ENCODE peak calls at places on chromosomes 3 and 15, in six cellular contexts. One of them, this sample, is unnamed.

GRCh38 chr15:93265046-93265658 is 176.1 kb upstream of the RGMA start:
- DNase-seq in activated gamma-delta T cell: no peak
- DNase-seq in caudate nucleus: no peak
- DNase-seq in AG09319: no peak
- DNase-seq in naive B cell: no peak
- DNase-seq in lower lobe of right lung: no peak
- DNase-seq in this sample: no peak

GRCh38 chr3:187944391-187945179 is 199.3 kb upstream of the BCL6 start:
- DNase-seq in caudate nucleus: no peak
- DNase-seq in naive B cell: peak; percentile 43
- DNase-seq in AG09319: no peak
- DNase-seq in lower lobe of right lung: no peak
- DNase-seq in activated gamma-delta T cell: no peak
- DNase-seq in this sample: no peak

GRCh38 chr15:98597666-98598065 is 50.7 kb upstream of the IGF1R start:
- DNase-seq in lower lobe of right lung: no peak
- DNase-seq in activated gamma-delta T cell: no peak
- DNase-seq in naive B cell: no peak
- DNase-seq in caudate nucleus: no peak
- DNase-seq in AG09319: no peak
- DNase-seq in this sample: no peak

GRCh38 chr15:35206060-35206675 is 121.1 kb upstream of the NANOGP8 start:
- DNase-seq in AG09319: no peak
- DNase-seq in activated gamma-delta T cell: no peak
- DNase-seq in naive B cell: no peak
- DNase-seq in lower lobe of right lung: no peak
- DNase-seq in caudate nucleus: no peak
- DNase-seq in this sample: no peak

GRCh38 chr15:80709542-80709941 is 14.4 kb downstream of the ABHD17C start:
- DNase-seq in caudate nucleus: no peak
- DNase-seq in AG09319: no peak
- DNase-seq in naive B cell: no peak
- DNase-seq in lower lobe of right lung: peak; percentile 81
- DNase-seq in activated gamma-delta T cell: no peak
- DNase-seq in this sample: peak; percentile 45

GRCh38 chr15:81492303-81492702 is 118.3 kb upstream of the TMC3 start:
- DNase-seq in caudate nucleus: no peak
- DNase-seq in AG09319: no peak
- DNase-seq in lower lobe of right lung: no peak
- DNase-seq in naive B cell: no peak
- DNase-seq in activated gamma-delta T cell: no peak
- DNase-seq in this sample: no peak

GRCh38 chr3:132231633-132232032 is 85.6 kb upstream of the ACP3 start:
- DNase-seq in AG09319: no peak
- DNase-seq in caudate nucleus: no peak
- DNase-seq in naive B cell: no peak
- DNase-seq in lower lobe of right lung: no peak
- DNase-seq in activated gamma-delta T cell: no peak
- DNase-seq in this sample: no peak

GRCh38 chr3:155281892-155282291 is 11.6 kb downstream of the STRIT1 start:
- DNase-seq in caudate nucleus: no peak
- DNase-seq in AG09319: no peak
- DNase-seq in lower lobe of right lung: no peak
- DNase-seq in activated gamma-delta T cell: no peak
- DNase-seq in naive B cell: no peak
- DNase-seq in this sample: no peak

This sample was measured in NCI-H526.